ENCODE peak calls at places on chromosomes 11 and 22, in five cellular contexts. N is HCT116, G is tibial artery, U is fibroblast of the aortic adventitia, Z is upper lobe of right lung. D is an unnamed sample.

GRCh38 chr11:2531277-2531986 is 86.6 kb downstream of the KCNQ1 start:
- DNase-seq in N (peak), G (peak), U (peak), Z (peak), D (peak)

GRCh38 chr11:66335531-66336233 is 552 bp downstream of the RIN1 start:
- DNase-seq in N (no peak), G (peak), U (peak), Z (peak), D (peak)

GRCh38 chr11:75659836-75660235 is 9.0 kb downstream of the MAP6 start:
- DNase-seq in N (no peak), G (no peak), U (peak), Z (no peak), D (no peak)

GRCh38 chr11:134361241-134361640 is 29.5 kb downstream of the GLB1L2 start:
- DNase-seq in N (no peak), G (no peak), U (no peak), Z (peak), D (no peak)

GRCh38 chr11:132631956-132632355 is 900.3 kb downstream of the OPCML start:
- DNase-seq in N (no peak), G (no peak), U (no peak), Z (no peak), D (no peak)

GRCh38 chr11:57116654-57117053 is 65.1 kb upstream of the LRRC55 start:
- DNase-seq in N (peak), G (peak), U (peak), Z (no peak), D (peak)

GRCh38 chr22:26124991-26125725 is 44.1 kb upstream of the SEZ6L start:
- DNase-seq in N (no peak), G (no peak), U (no peak), Z (no peak), D (no peak)

GRCh38 chr11:128467610-128468041 is 119.7 kb downstream of the ETS1 start:
- DNase-seq in N (peak), G (peak), U (peak), Z (no peak), D (peak)

GRCh38 chr11:94144233-94144632 is 15.6 kb downstream of the PANX1 start:
- DNase-seq in N (no peak), G (no peak), U (no peak), Z (no peak), D (no peak)

GRCh38 chr11:73429121-73429740 is 53.0 kb downstream of the RELT start:
- DNase-seq in N (no peak), G (no peak), U (peak), Z (no peak), D (peak)

GRCh38 chr22:42856865-42857704 is at the start of gene ARFGAP3:
- DNase-seq in N (peak), G (peak), U (peak), Z (peak), D (peak)

GRCh38 chr11:35056391-35057093 is 82.4 kb upstream of the CD44 start:
- DNase-seq in N (no peak), G (no peak), U (no peak), Z (no peak), D (peak)

GRCh38 chr22:48494968-48495750 is 1332.5 kb downstream of the BRD1 start:
- DNase-seq in N (no peak), G (no peak), U (no peak), Z (peak), D (no peak)

DNA sequence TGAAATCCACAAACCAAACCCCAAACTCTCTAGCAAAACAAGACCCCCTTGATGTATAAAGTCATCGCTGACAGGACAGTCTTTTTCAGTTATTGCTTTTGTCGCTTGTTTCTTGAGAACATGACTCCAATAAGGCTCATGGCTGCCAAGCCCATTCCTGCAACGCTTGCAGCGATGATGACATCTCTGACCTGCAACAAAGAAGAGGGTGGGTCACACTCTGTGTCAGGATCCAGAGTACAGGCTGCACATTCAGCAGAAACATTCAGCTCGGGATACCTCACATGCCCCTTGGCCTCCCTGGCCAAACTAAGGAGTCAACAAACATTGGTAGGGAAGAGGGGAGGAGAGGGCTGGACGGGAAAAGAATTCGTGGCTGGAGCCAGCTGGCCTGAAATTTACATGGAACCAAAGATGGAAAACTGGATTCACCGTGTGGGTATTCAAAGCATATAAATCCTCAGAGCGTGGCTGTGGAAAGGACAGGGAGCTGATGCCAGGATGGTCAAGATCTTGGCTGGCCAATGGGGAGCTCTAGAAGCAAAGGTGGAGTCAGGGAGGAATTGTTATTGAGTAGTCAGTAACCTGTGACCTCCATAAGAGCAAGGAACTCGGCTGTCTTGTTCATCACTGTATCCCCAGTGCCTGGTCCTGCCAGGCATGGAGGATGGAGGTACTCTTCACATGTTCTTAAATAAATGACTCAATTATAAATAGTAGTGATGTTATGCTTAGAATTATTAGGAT is 11.8 kb upstream of the PLAAT2 start:
- DNase-seq in N (no peak), G (peak), U (peak), Z (no peak), D (peak)
- H3K4me3 ChIP-seq in N (no peak), G (peak), U (peak), Z (peak), D (no peak)

GRCh38 chr11:126457817-126458216 is 102.3 kb downstream of the ST3GAL4 start:
- DNase-seq in N (no peak), G (no peak), U (no peak), Z (no peak), D (no peak)
- TF ChIP-seq CTCF in N (no peak), G (no peak), U (no peak), Z (no peak), D (no peak)

DNA sequence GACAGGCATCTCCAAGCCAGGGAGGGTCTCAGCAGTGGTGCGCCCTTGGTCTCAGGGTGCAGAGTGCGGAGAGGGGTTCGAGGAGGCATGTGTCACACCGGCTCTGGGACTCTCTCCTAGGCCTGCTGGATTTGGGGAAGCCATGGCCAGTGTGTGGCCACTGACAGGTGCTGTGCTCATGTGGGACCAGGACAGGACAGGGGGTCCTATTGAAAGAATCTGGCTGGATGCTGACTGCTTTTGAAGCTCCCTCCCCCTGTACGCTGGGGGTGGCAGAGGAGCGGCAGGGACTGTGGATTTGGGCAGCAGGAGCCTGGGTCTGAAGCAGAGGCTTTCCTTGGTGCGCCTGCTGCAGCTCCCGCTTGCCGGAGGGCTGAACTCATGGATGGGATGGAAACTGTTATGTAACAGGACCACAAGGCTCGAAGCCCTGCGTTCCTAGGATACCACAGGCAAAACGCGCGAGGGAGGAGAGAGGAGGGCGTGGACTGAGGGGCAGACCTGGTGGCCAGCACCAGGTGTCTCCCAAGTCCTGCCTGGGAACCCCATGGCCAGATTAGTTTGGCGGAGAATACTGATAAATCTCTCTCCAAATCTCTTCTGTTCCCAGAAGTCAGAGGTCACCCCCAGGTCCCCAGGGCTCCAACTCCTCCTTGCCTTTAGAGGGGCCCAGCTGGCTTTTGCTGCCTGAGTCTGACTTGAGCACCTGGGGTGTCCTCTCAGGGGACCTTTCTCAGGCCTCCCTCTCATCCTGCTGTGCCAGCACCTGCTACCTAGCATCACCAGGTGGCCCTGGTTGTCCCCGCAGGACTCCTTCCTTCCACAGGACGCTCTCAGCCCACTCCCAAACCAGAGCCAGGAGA is 13.8 kb upstream of the TEF start:
- DNase-seq in N (no peak), G (peak), U (peak), Z (peak), D (peak)
- H3K4me3 ChIP-seq in N (peak), G (peak), U (peak), Z (peak), D (peak)

GRCh38 chr11:5553347-5553746 is 5.0 kb upstream of the OR52H1 start:
- DNase-seq in N (no peak), G (no peak), U (peak), Z (no peak), D (peak)

DNA sequence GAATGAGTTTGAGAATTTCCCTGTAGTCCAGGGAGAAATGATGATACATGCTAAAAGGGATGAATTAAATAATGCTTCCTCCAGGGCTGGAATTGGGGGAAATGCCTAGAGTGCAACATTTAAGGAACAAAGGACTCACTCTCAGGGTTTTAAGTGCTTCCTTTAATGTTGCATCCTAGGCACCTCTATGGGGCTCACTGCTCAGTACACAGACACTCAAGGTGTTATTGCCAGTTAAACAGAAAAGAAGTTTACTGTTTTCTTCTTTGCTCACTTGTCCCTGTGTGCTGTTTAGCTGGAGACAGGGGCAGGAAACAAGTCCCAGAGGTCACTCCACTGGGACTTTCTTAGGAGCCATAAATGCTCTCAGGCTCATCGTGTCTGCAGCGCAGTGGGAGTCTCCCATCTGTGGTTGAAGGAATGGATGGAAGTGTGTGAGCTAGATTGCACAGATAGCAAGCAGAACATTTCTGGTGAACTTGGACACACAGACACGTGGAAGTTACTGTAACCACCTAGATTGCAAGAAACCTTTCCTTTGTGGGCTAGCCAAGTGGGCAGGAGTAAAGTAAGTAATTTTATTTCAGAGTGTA is 8.4 kb upstream of the OR52H1 start:
- DNase-seq in N (no peak), G (no peak), U (no peak), Z (no peak), D (no peak)
- TF ChIP-seq CTCF in N (no peak), G (no peak), U (no peak), Z (no peak), D (no peak)

DNA sequence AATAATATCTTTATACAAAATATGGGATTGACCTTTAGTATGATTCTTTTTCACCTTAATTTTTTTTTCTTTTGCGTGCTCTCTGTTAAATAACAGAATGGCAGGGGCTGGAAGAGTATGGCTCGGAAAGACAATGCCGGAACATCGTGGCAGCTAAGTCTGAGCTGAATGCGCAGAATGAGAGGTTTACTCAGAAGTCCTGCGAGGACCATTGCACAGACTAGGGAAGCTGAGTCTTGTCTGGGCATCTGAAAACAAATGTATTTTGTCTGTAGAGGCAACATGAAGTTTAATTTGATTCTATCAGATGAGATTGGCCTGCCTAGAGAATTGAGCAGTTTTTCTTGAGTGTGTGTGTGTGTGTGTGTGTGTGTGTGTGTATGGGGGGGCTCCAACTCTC is 244.2 kb upstream of the SORL1-AS1 start:
- DNase-seq in N (no peak), G (no peak), U (no peak), Z (no peak), D (no peak)
- H3K4me3 ChIP-seq in N (no peak), G (no peak), U (no peak), Z (no peak), D (no peak)

GRCh38 chr11:25961539-25961938 is 370.4 kb upstream of the ANO3 start:
- DNase-seq in N (no peak), G (no peak), U (no peak), Z (no peak), D (no peak)
- TF ChIP-seq CTCF in N (no peak), G (no peak), U (peak), Z (no peak), D (peak)

D was measured in fibroblast of mammary gland.